ENCODE peak calls at places on chromosomes 11 and 22, in five cellular contexts. N is spleen, W is A673, U is GM23338, X is psoas muscle. L is an unnamed sample.

GRCh38 chr22:43537019-43537585 is 125.3 kb downstream of the MPPED1 start:
- DNase-seq in N (no peak), W (peak; percentile 77), U (no peak), X (no peak), L (no peak)

GRCh38 chr22:37079668-37080171 is 28.2 kb downstream of the KCTD17 start:
- DNase-seq in N (peak; percentile 83), W (peak; percentile 20), U (no peak), X (no peak), L (no peak)

GRCh38 chr22:36833073-36833472 is 16.2 kb upstream of the PVALB start:
- DNase-seq in N (no peak), W (no peak), U (no peak), X (no peak), L (no peak)

GRCh38 chr22:45285431-45286058 is 796 bp downstream of the UPK3A start:
- DNase-seq in N (no peak), W (no peak), U (peak; percentile 80), X (no peak), L (no peak)

GRCh38 chr11:66734215-66734614 is 5.2 kb upstream of the SPTBN2 start:
- DNase-seq in N (no peak), W (no peak), U (no peak), X (no peak), L (no peak)

GRCh38 chr11:58060939-58061672 is 30.4 kb downstream of the OR6Q1 start:
- DNase-seq in N (no peak), W (no peak), U (peak; percentile 62), X (no peak), L (no peak)

GRCh38 chr22:28894320-28894719 is 10.9 kb downstream of the ZNRF3 start:
- DNase-seq in N (peak; percentile 77), W (no peak), U (no peak), X (no peak), L (no peak)

GRCh38 chr11:106482920-106483761 is 405.7 kb downstream of the AASDHPPT start:
- DNase-seq in N (no peak), W (no peak), U (no peak), X (no peak), L (no peak)

GRCh38 chr11:2761131-2762030 is 61.6 kb upstream of the KCNQ1OT1 start:
- DNase-seq in N (peak; percentile 67), W (no peak), U (no peak), X (no peak), L (peak; percentile 46)

GRCh38 chr22:24514241-24515024 is 19.3 kb downstream of the UPB1 start:
- DNase-seq in N (no peak), W (no peak), U (no peak), X (peak; percentile 1), L (no peak)

GRCh38 chr11:73570415-73571114 is 27.3 kb downstream of the FAM168A start:
- DNase-seq in N (no peak), W (no peak), U (no peak), X (no peak), L (no peak)

GRCh38 chr11:125062931-125063428 is at the start of gene SLC37A2:
- DNase-seq in N (peak; percentile 93), W (peak; percentile 48), U (peak; percentile 80), X (peak; percentile 84), L (peak; percentile 67)
- TF ChIP-seq CTCF in N (peak; percentile 44), W (no peak), U (no peak), X (peak; percentile 20), L (peak; percentile 22)

GRCh38 chr11:86800956-86801264 is 568 bp downstream of the PRSS23 start:
- DNase-seq in N (no peak), W (no peak), U (no peak), X (no peak), L (no peak)
- H3K27ac ChIP-seq in N (peak overlapping the region; percentile 46), W (peak overlapping the region; percentile 27), U (no peak overlapping the region), X (peak overlapping the region; percentile 82), L (peak overlapping the region; percentile 87)

DNA sequence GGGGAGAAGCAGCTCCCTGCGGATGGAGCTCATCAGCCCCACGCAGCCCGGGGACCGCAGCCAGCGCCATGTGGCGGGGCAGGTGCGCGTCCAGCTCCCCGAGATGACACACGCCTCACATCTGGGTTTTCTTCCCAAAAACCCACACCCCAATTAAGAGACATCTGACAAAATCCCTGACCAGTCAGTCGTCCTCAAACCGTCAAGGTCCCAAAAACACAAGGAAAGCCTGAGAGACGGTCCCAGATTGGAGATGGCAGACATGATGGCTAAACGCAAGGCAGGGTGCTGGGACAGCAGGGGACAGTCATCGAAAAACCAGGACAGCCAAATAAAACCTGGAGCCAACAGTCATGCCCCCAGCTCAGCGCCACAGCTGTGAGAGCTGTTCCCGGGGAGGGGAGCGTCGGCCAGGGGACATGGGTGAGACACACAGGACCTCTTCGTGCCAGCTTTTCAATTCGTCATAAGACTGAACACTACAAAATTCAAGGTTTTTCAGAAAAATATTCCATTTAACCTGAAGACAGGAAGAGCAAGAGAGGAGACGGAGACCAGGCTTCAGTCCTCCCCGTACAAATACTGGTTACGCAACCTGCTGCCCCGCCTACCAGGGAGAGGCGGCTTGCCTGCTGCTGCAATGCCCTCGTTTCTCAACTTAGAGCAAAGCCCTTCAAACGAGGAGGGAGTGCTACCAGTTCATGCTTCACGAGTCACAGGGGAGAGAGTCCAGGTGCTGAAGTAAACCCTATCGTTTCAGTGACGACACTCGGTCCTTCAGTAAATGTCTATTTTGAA is 10.5 kb downstream of the TOLLIP start:
- DNase-seq in N (peak; percentile 90), W (peak; percentile 71), U (peak; percentile 46), X (peak; percentile 94), L (peak; percentile 84)
- H3K4me1 ChIP-seq in N (peaks cover 70% of the 10 kb centered on the region), W (no peaks in the 10 kb centered on the region), U (peaks cover 5% of the 10 kb centered on the region), X (peaks cover 64% of the 10 kb centered on the region), L (peaks cover 53% of the 10 kb centered on the region)

DNA sequence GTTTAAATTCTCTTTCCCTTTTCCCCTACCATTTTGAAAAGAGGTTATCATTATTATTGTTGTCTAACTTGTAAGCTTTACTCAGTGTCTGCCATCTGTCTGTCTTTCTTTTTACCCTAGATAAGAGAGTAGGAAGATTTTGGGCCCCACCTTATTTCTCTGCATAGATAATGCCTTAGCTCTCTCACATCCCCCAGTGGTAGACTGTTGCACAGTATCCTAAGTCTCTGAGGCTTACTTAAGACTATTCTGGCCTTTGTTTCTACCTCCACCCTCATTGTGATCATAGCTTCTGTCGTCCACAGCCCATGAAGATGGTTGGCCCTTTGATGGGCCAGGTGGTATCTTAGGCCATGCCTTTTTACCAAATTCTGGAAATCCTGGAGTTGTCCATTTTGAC is 3.6 kb upstream of the OR51L1 start:
- DNase-seq in N (no peak), W (peak; percentile 5), U (peak; percentile 28), X (no peak), L (no peak)
- TF ChIP-seq CTCF in N (no peak), W (peak; percentile 33), U (peak; percentile 21), X (no peak), L (no peak)

GRCh38 chr11:133414503-133414902 is 117.8 kb downstream of the OPCML start:
- DNase-seq in N (no peak), W (no peak), U (no peak), X (no peak), L (no peak)
- H3K27ac ChIP-seq in N (no peak overlapping the region), W (no peak overlapping the region), U (no peak overlapping the region), X (no peak overlapping the region), L (no peak overlapping the region)

DNA sequence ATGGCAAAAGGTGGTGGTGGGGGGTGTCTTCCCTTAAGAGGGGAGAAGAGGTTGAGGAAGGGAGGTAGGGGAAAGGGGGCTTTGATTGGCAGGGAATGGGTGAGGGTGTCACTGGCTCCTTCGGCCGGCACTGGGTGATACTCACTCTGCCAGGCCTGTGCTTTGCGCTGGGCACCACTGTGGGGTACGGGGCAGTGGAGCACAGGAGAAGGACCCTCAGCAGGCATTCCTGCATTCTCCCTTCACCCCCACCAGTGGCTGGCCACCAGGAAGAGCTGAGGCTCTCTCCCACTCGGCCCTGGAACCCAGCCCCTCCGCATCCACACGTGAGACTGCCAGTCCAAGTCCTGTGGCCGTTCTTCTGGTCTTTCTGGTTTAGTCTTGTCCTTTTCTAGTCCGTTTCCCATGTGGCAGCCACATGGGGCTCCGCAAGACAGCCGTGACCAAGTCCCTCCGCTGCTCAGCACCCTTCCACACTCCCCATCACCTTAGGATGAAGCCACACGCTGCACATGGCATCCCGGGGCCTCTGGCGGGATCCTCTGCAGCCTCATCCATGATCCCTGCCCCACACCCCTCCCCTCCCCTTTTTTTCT is 8.0 kb downstream of the CAPN5 start:
- DNase-seq in N (no peak), W (no peak), U (no peak), X (no peak), L (no peak)
- H3K4me1 ChIP-seq in N (peaks cover 41% of the 10 kb centered on the region), W (no peaks in the 10 kb centered on the region), U (no peaks in the 10 kb centered on the region), X (no peaks in the 10 kb centered on the region), L (no peaks in the 10 kb centered on the region)

GRCh38 chr22:42304021-42304790 is 33.8 kb upstream of the TCF20 start:
- DNase-seq in N (no peak), W (no peak), U (no peak), X (no peak), L (no peak)

GRCh38 chr22:42301742-42302102 is 31.3 kb upstream of the TCF20 start:
- DNase-seq in N (no peak), W (no peak), U (no peak), X (no peak), L (no peak)

GRCh38 chr22:42305967-42306366 is 35.5 kb upstream of the TCF20 start:
- DNase-seq in N (no peak), W (no peak), U (no peak), X (no peak), L (no peak)

GRCh38 chr22:42301072-42301741 is 30.8 kb upstream of the TCF20 start:
- DNase-seq in N (no peak), W (no peak), U (no peak), X (no peak), L (no peak)

DNA sequence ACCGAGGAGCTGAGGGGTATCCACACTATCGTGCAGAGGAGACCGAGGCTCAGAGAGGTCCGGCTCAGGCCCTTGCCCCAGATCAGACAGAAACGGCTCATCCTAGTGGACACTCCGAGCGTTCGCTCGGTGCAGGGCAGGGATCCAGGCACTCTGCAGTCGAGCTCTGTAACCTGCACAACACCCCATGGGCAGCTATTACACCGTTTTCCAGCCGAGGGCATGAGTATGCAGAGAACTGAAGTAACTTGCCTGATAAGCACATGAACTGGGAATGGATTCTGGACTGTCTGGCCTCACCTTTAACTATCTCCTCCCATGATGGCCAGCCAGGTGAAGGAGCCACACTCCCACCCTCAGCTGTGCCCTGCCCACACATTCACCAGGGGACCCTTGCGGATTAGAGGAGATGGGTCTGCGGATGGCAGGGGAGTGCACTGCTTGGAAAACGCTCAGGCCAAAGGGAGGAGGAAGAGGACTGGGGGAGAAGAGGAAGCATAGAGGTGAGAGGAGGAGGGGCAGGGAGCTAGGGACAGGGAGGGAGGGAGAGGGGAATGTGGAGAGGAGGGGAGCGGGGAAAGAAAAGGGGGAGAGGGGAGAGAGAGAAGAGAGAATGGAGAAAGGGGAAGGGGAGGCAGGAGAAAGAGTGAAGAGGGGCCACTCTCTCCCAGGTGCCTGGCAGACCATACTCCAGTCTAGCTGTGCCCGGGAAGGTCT is 33.0 kb upstream of the TCF20 start:
- DNase-seq in N (no peak), W (no peak), U (peak; percentile 72), X (no peak), L (no peak)
- TF ChIP-seq CTCF in N (no peak), W (no peak), U (peak; percentile 16), X (no peak), L (no peak)